ENCODE peak calls at places on chromosomes 3 and 15, in ten cellular contexts. Q, N, G, M, T, X, D, K, O and B are unnamed samples.

GRCh38 chr3:196643761-196644160 is 4.3 kb downstream of the NRROS start:
- DNase-seq in M (no peak), O (no peak), G (peak), X (no peak), K (no peak), T (no peak), Q (no peak), D (no peak), N (no peak), B (no peak)

GRCh38 chr15:48332642-48333034 is 1.4 kb downstream of the DUT start:
- DNase-seq in M (no peak), O (no peak), D (no peak), G (no peak), T (no peak), N (no peak), K (peak), Q (no peak), X (no peak), B (peak)

GRCh38 chr15:99727330-99727729 is 5.9 kb downstream of the LYSMD4 start:
- DNase-seq in K (no peak), T (no peak), N (no peak), G (no peak), M (no peak), Q (no peak), O (no peak), D (no peak), X (no peak), B (no peak)

GRCh38 chr15:52331490-52332240 is 36.1 kb upstream of the MYO5C start:
- DNase-seq in N (no peak), O (no peak), T (peak), D (no peak), X (peak), G (no peak), M (no peak), K (peak), Q (no peak), B (peak)

GRCh38 chr3:184005981-184006507 is 11.6 kb downstream of the ABCC5 start:
- DNase-seq in M (no peak), N (no peak), D (no peak), Q (no peak), X (peak), G (peak), O (no peak), K (peak), T (peak), B (peak)

GRCh38 chr3:187223799-187224198 is 26.5 kb downstream of the RTP1 start:
- DNase-seq in K (no peak), X (no peak), G (no peak), O (no peak), T (no peak), Q (no peak), D (no peak), M (no peak), N (no peak), B (no peak)

GRCh38 chr3:59106085-59106629 is 56.3 kb upstream of the CFAP20DC start:
- DNase-seq in T (no peak), G (no peak), X (no peak), O (no peak), M (no peak), D (no peak), K (no peak), Q (no peak), N (no peak), B (no peak)

GRCh38 chr15:85625856-85626255 is 168.9 kb downstream of the KLHL25 start:
- DNase-seq in Q (no peak), O (no peak), G (no peak), K (no peak), T (peak), N (no peak), M (no peak), X (peak), D (no peak), B (peak)

GRCh38 chr3:45273681-45274515 is 47.8 kb upstream of the TMEM158 start:
- DNase-seq in T (peak), G (no peak), K (no peak), O (no peak), Q (no peak), N (no peak), X (no peak), D (no peak), M (no peak), B (peak)

GRCh38 chr3:146558811-146559210 is 14.4 kb upstream of the PLSCR1 start:
- DNase-seq in Q (no peak), T (no peak), X (no peak), M (no peak), D (no peak), G (no peak), O (no peak), K (no peak), N (no peak), B (peak)